ENCODE peak calls at places on chromosomes 11 and 22, in six cellular contexts. H, Q, E, J, P and X are unnamed samples.

GRCh38 chr22:45499746-45500145 is 2.9 kb upstream of the FBLN1 start:
- DNase-seq in E (no peak), J (no peak), H (no peak), Q (no peak), P (no peak), X (no peak)

GRCh38 chr11:134411887-134412507 is at the start of gene B3GAT1:
- DNase-seq in Q (peak; percentile 57), P (no peak), H (no peak), J (no peak), E (no peak), X (no peak)

GRCh38 chr11:123616505-123617198 is 37.8 kb downstream of the SCN3B start:
- DNase-seq in J (peak; percentile 92), Q (no peak), P (no peak), H (no peak), E (no peak), X (no peak)

GRCh38 chr22:29449296-29449863 is 11.0 kb downstream of the RFPL1 start:
- DNase-seq in H (no peak), E (no peak), Q (no peak), J (no peak), P (no peak), X (no peak)

GRCh38 chr11:83070878-83071640 is 638 bp downstream of the RAB30 start:
- DNase-seq in P (peak; percentile 24), Q (peak; percentile 61), J (peak; percentile 38), E (peak; percentile 14), H (no peak), X (no peak)

GRCh38 chr22:27731621-27732020 is 69.9 kb downstream of the MN1 start:
- DNase-seq in J (no peak), Q (no peak), H (no peak), E (no peak), P (no peak), X (no peak)

GRCh38 chr11:35380603-35381002 is 38.8 kb downstream of the SLC1A2 start:
- DNase-seq in H (no peak), P (no peak), Q (no peak), J (no peak), E (no peak), X (no peak)

GRCh38 chr11:60121259-60121658 is 32.8 kb downstream of the MS4A2 start:
- DNase-seq in P (no peak), Q (no peak), E (no peak), J (no peak), H (no peak), X (no peak)

GRCh38 chr11:25755918-25756584 is 575.9 kb upstream of the ANO3 start:
- DNase-seq in P (no peak), Q (no peak), E (no peak), H (no peak), J (no peak), X (no peak)

GRCh38 chr11:69213315-69213714 is 57.6 kb downstream of the SMIM38 start:
- DNase-seq in P (no peak), E (no peak), Q (no peak), J (no peak), H (no peak), X (peak; percentile 28)

GRCh38 chr22:28798810-28799124 is 1.6 kb downstream of the XBP1 start:
- DNase-seq in E (no peak), J (no peak), Q (no peak), P (no peak), H (no peak), X (no peak)

GRCh38 chr11:124801014-124801413 is 808 bp upstream of the MSANTD2 start:
- DNase-seq in J (peak; percentile 60), P (no peak), E (no peak), Q (no peak), H (no peak), X (no peak)